ENCODE peak calls at places on chromosomes 4 and X, in four cellular contexts. E, T, Z and B are unnamed samples.

GRCh38 chrX:110257889-110258288 is 60.0 kb downstream of the AMMECR1 start:
- DNase-seq in Z (no peak), T (no peak), E (no peak), B (peak; percentile 56)

GRCh38 chr4:20615492-20616136 is 84.6 kb upstream of the PACRGL start:
- DNase-seq in T (no peak), E (no peak), Z (no peak), B (peak; percentile 37)

GRCh38 chr4:111266937-111267336 is 644.1 kb upstream of the PITX2 start:
- DNase-seq in T (no peak), E (no peak), Z (no peak), B (no peak)

GRCh38 chrX:128975716-128976115 is 547.6 kb downstream of the SMARCA1 start:
- DNase-seq in Z (no peak), T (peak; percentile 80), E (peak; percentile 83), B (peak; percentile 61)

GRCh38 chrX:16436348-16437188 is 213.4 kb upstream of the S100G start:
- DNase-seq in T (peak; percentile 82), Z (peak; percentile 75), E (peak; percentile 73), B (peak; percentile 77)

GRCh38 chr4:2364654-2365053 is 53.8 kb downstream of the ZFYVE28 start:
- DNase-seq in E (no peak), T (no peak), Z (no peak), B (no peak)

GRCh38 chr4:80492761-80493160 is 157.2 kb downstream of the CFAP299 start:
- DNase-seq in T (no peak), Z (no peak), E (no peak), B (peak; percentile 31)

GRCh38 chrX:69101655-69102251 is 63.5 kb downstream of the PJA1 start:
- DNase-seq in E (no peak), T (no peak), Z (no peak), B (no peak)

GRCh38 chr4:184899261-184900134 is 73.7 kb upstream of the ACSL1 start:
- DNase-seq in E (no peak), T (no peak), Z (peak; percentile 8), B (no peak)

GRCh38 chr4:152935138-152935537 is 985 bp upstream of the FHDC1 start:
- DNase-seq in T (peak; percentile 73), E (no peak), Z (no peak), B (peak; percentile 92)

GRCh38 chr4:107888237-107888636 is 43.1 kb upstream of the CYP2U1 start:
- DNase-seq in Z (no peak), T (no peak), E (no peak), B (peak; percentile 42)

GRCh38 chr4:81106150-81106549 is 75.6 kb downstream of the BMP3 start:
- DNase-seq in T (no peak), E (no peak), Z (no peak), B (no peak)

GRCh38 chr4:176451441-176451840 is 131.7 kb downstream of the SPCS3 start:
- DNase-seq in Z (no peak), E (no peak), T (no peak), B (no peak)

GRCh38 chr4:11801466-11802446 is 373.1 kb upstream of the HS3ST1 start:
- DNase-seq in E (no peak), Z (no peak), T (no peak), B (no peak)

GRCh38 chr4:26248647-26249046 is 72.2 kb upstream of the RBPJ start:
- DNase-seq in E (no peak), Z (peak; percentile 88), T (no peak), B (no peak)

GRCh38 chr4:183241322-183241640 is 78.8 kb downstream of the CLDN22 start:
- DNase-seq in E (no peak), T (no peak), Z (peak; percentile 93), B (peak; percentile 86)

GRCh38 chrX:131572372-131573014 is 28.6 kb downstream of the OR13H1 start:
- DNase-seq in E (no peak), Z (no peak), T (no peak), B (no peak)

GRCh38 chr4:24476209-24476781 is 108.1 kb downstream of the DHX15 start:
- DNase-seq in T (no peak), Z (peak; percentile 18), E (no peak), B (peak; percentile 30)

GRCh38 chr4:140097572-140097971 is 56.4 kb downstream of the MAML3 start:
- DNase-seq in T (no peak), E (no peak), Z (no peak), B (no peak)

GRCh38 chr4:155999743-156000142 is 46.1 kb upstream of the CTSO start:
- DNase-seq in T (peak; percentile 83), Z (no peak), E (peak; percentile 80), B (peak; percentile 82)

GRCh38 chr4:2263701-2264321 is 1.9 kb upstream of the MXD4 start:
- DNase-seq in E (no peak), T (no peak), Z (no peak), B (no peak)

GRCh38 chrX:55135171-55135570 is 46.4 kb downstream of the PAGE2 start:
- DNase-seq in T (no peak), Z (peak; percentile 31), E (peak; percentile 39), B (peak; percentile 62)

GRCh38 chrX:45622538-45622937 is 421.9 kb upstream of the DIPK2B start:
- DNase-seq in T (no peak), E (no peak), Z (peak; percentile 65), B (no peak)

GRCh38 chr4:1511441-1512041 is 105.3 kb upstream of the NKX1-1 start:
- DNase-seq in E (no peak), T (peak; percentile 76), Z (peak; percentile 36), B (peak; percentile 79)

GRCh38 chr4:139562839-139563238 is 6.8 kb upstream of the SETD7 start:
- DNase-seq in E (no peak), Z (no peak), T (no peak), B (no peak)

GRCh38 chr4:68865760-68866159 is 50.0 kb downstream of the UGT2B10 start:
- DNase-seq in T (no peak), Z (no peak), E (no peak), B (peak; percentile 11)

GRCh38 chr4:54233128-54233696 is 4.1 kb downstream of the PDGFRA start:
- DNase-seq in Z (peak; percentile 85), T (peak; percentile 86), E (peak; percentile 92), B (peak; percentile 92)

GRCh38 chrX:22800806-22801205 is 199.0 kb upstream of the DDX53 start:
- DNase-seq in Z (no peak), T (no peak), E (no peak), B (peak; percentile 67)

GRCh38 chr4:153521995-153522799 is 56.0 kb downstream of the TMEM131L start:
- DNase-seq in T (peak; percentile 61), Z (no peak), E (no peak), B (peak; percentile 70)

GRCh38 chr4:64967286-64967685 is 558.0 kb upstream of the TECRL start:
- DNase-seq in T (no peak), E (no peak), Z (no peak), B (no peak)

GRCh38 chr4:76611164-76611563 is 176.1 kb downstream of the SHROOM3 start:
- DNase-seq in E (no peak), Z (peak; percentile 67), T (no peak), B (peak; percentile 61)

GRCh38 chr4:63901311-63901710 is 507.9 kb downstream of the TECRL start:
- DNase-seq in Z (no peak), T (peak; percentile 38), E (no peak), B (no peak)

GRCh38 chrX:118974908-118975671 is 672 bp downstream of the LONRF3 start:
- DNase-seq in T (peak; percentile 41), E (no peak), Z (no peak), B (peak; percentile 67)

GRCh38 chr4:165905405-165906027 is 32.5 kb downstream of the TLL1 start:
- DNase-seq in E (no peak), T (no peak), Z (no peak), B (peak; percentile 43)

GRCh38 chr4:168674869-168675268 is 178.0 kb downstream of the PALLD start:
- DNase-seq in E (no peak), Z (peak; percentile 6), T (no peak), B (no peak)
- H3K4ac ChIP-seq in E (no peak overlapping the region), Z (peak overlapping the region; percentile 85), T (no peak overlapping the region), B (no peak overlapping the region)

GRCh38 chrX:112834016-112834855 is 6.4 kb downstream of the AMOT start:
- DNase-seq in T (no peak), Z (peak; percentile 77), E (no peak), B (peak; percentile 65)
- H4K8ac ChIP-seq in T (no peak overlapping the region), Z (no peak overlapping the region), E (no peak overlapping the region), B (no peak overlapping the region)

GRCh38 chr4:126364290-126364978 is 1049.7 kb downstream of the FAT4 start:
- DNase-seq in T (no peak), Z (peak; percentile 77), E (no peak), B (peak; percentile 27)
- H3K56ac ChIP-seq in T (no peak overlapping the region), Z (peak overlapping the region; percentile 39), E (no peak overlapping the region), B (no peak overlapping the region)

GRCh38 chr4:182140547-182140946 is 102.7 kb upstream of the TENM3 start:
- DNase-seq in E (peak; percentile 53), Z (no peak), T (peak; percentile 32), B (no peak)

GRCh38 chr4:182141623-182142022 is 101.6 kb upstream of the TENM3 start:
- DNase-seq in T (no peak), E (no peak), Z (no peak), B (no peak)

GRCh38 chr4:182139481-182139880 is 103.7 kb upstream of the TENM3 start:
- DNase-seq in T (no peak), Z (no peak), E (no peak), B (no peak)

GRCh38 chr4:182142146-182143085 is 100.8 kb upstream of the TENM3 start:
- DNase-seq in T (peak; percentile 70), Z (peak; percentile 58), E (peak; percentile 84), B (peak; percentile 86)

GRCh38 chr4:182141046-182141445 is 102.2 kb upstream of the TENM3 start:
- DNase-seq in T (peak; percentile 43), E (peak; percentile 62), Z (no peak), B (peak; percentile 59)
- H3K4ac ChIP-seq in T (no peak overlapping the region), E (no peak overlapping the region), Z (no peak overlapping the region), B (peak overlapping the region; percentile 9)